ENCODE peak calls at places on chromosome 2, in eight cellular contexts. F is OCI-LY7; W is CD8-positive, alpha-beta T cell; S is iris pigment epithelial cell; L is cardiac fibroblast; N is GM10248; K is NCI-H1092 treated with DMSO at 0.1 percent for 48 hours; P is DMS53. G is an unnamed sample.

GRCh38 chr2:11343626-11344341 is 652 bp downstream of the ROCK2 start:
- DNase-seq in S (no peak), F (peak; percentile 62), K (peak; percentile 31), N (peak; percentile 53), L (no peak), W (no peak), P (peak; percentile 61), G (peak; percentile 42)

GRCh38 chr2:3299703-3300102 is 77.9 kb downstream of the EIPR1 start:
- DNase-seq in L (no peak), F (no peak), P (no peak), S (no peak), N (no peak), W (no peak), K (no peak), G (no peak)

GRCh38 chr2:1697601-1698000 is 46.7 kb downstream of the PXDN start:
- DNase-seq in P (no peak), L (no peak), N (no peak), F (no peak), W (no peak), S (no peak), K (no peak), G (no peak)

GRCh38 chr2:239630618-239631286 is 229.9 kb upstream of the HDAC4 start:
- DNase-seq in K (no peak), S (peak; percentile 19), N (no peak), W (no peak), F (no peak), P (no peak), L (peak; percentile 47), G (peak; percentile 73)

GRCh38 chr2:225865468-225865867 is 466.0 kb downstream of the NYAP2 start:
- DNase-seq in N (no peak), K (no peak), W (no peak), L (peak; percentile 33), P (no peak), S (peak; percentile 49), F (no peak), G (peak; percentile 35)

GRCh38 chr2:144514731-144515424 is 5.0 kb downstream of the ZEB2 start:
- DNase-seq in W (no peak), F (no peak), S (no peak), K (no peak), N (no peak), P (no peak), L (peak; percentile 45), G (peak; percentile 47)

GRCh38 chr2:66695211-66695735 is 260.3 kb downstream of the MEIS1 start:
- DNase-seq in L (no peak), K (no peak), F (no peak), N (no peak), S (no peak), P (no peak), W (no peak), G (no peak)

GRCh38 chr2:111624401-111625156 is 259.4 kb downstream of the ANAPC1 start:
- DNase-seq in N (no peak), W (no peak), K (no peak), L (peak; percentile 89), P (no peak), S (peak; percentile 96), F (no peak), G (peak; percentile 99)

GRCh38 chr2:165573534-165574461 is 104.3 kb downstream of the CSRNP3 start:
- DNase-seq in N (no peak), S (peak; percentile 8), F (peak; percentile 40), L (peak; percentile 36), W (no peak), P (peak; percentile 97), K (peak; percentile 89), G (peak; percentile 5)

GRCh38 chr2:20615466-20616241 is 35.2 kb downstream of the HS1BP3 start:
- DNase-seq in P (no peak), S (no peak), L (peak; percentile 36), K (no peak), N (no peak), F (no peak), W (no peak), G (no peak)

GRCh38 chr2:1605102-1605501 is 139.2 kb downstream of the PXDN start:
- DNase-seq in W (no peak), P (peak; percentile 1), K (peak; percentile 8), S (no peak), L (peak; percentile 80), F (no peak), N (no peak), G (peak; percentile 56)

GRCh38 chr2:99487906-99488305 is 1.9 kb downstream of the REV1 start:
- DNase-seq in P (no peak), N (no peak), W (no peak), K (no peak), L (peak; percentile 42), F (no peak), S (peak; percentile 43), G (no peak)

GRCh38 chr2:144516417-144516980 is 3.4 kb downstream of the ZEB2 start:
- DNase-seq in F (peak; percentile 32), W (no peak), P (peak; percentile 6), N (no peak), L (peak; percentile 55), S (no peak), K (no peak), G (peak; percentile 40)

GRCh38 chr2:138536302-138536701 is 34.7 kb downstream of the SPOPL start:
- DNase-seq in W (no peak), L (no peak), K (no peak), S (no peak), P (no peak), F (no peak), N (no peak), G (peak; percentile 46)

G was measured in fibroblast of villous mesenchyme.